ENCODE peak calls at places on chromosomes 11 and 22, in six cellular contexts. J is uterus, E is vagina, U is tibial nerve, W is gastrocnemius medialis, L is spleen. O is an unnamed sample. For H3K27me3, the result is how much of the 10 kb centered on the place peaks cover.

GRCh38 chr11:96741068-96741467 is 351.3 kb downstream of the JRKL start:
- DNase-seq in J (no peak), E (no peak), U (no peak), W (no peak), L (no peak), O (no peak)

GRCh38 chr11:35927730-35928129 is 16.1 kb upstream of the LDLRAD3 start:
- DNase-seq in J (peak), E (peak), U (peak), W (peak), L (peak), O (peak)

GRCh38 chr11:118791961-118792578 is 1.1 kb upstream of the DDX6 start:
- DNase-seq in J (no peak), E (no peak), U (no peak), W (peak), L (no peak), O (peak)

GRCh38 chr11:108666373-108666772 is 1.5 kb downstream of the DDX10 start:
- DNase-seq in J (no peak), E (no peak), U (no peak), W (no peak), L (no peak), O (no peak)

GRCh38 chr22:37762389-37762836 is 45.3 kb upstream of the GCAT start:
- DNase-seq in J (no peak), E (no peak), U (no peak), W (no peak), L (no peak), O (no peak)

GRCh38 chr11:125170001-125170405 is 5.5 kb downstream of the PKNOX2 start:
- DNase-seq in J (no peak), E (no peak), U (no peak), W (no peak), L (peak), O (peak)

GRCh38 chr11:12673601-12673923 is 659 bp upstream of the TEAD1 start:
- DNase-seq in J (no peak), E (no peak), U (no peak), W (no peak), L (no peak), O (no peak)

GRCh38 chr11:1152316-1153104 is 5.2 kb upstream of the MUC5AC start:
- DNase-seq in J (no peak), E (no peak), U (no peak), W (no peak), L (peak), O (no peak)

GRCh38 chr22:42793848-42794405 is 63.1 kb downstream of the ARFGAP3 start:
- DNase-seq in J (peak), E (no peak), U (no peak), W (no peak), L (peak), O (no peak)

GRCh38 chr11:88709567-88709966 is 356.2 kb downstream of the GRM5 start:
- DNase-seq in J (no peak), E (no peak), U (no peak), W (no peak), L (no peak), O (no peak)

GRCh38 chr11:11735586-11735985 is 106.2 kb upstream of the USP47 start:
- DNase-seq in J (no peak), E (no peak), U (no peak), W (no peak), L (no peak), O (no peak)

GRCh38 chr11:112477152-112477928 is 216.7 kb upstream of the PLET1 start:
- DNase-seq in J (no peak), E (no peak), U (no peak), W (no peak), L (no peak), O (no peak)

GRCh38 chr11:94876645-94877445 is 96.5 kb downstream of the CWC15 start:
- DNase-seq in J (peak), E (peak), U (peak), W (peak), L (no peak), O (peak)

GRCh38 chr11:78840623-78841022 is 266.0 kb upstream of the NARS2 start:
- DNase-seq in J (peak), E (no peak), U (no peak), W (no peak), L (no peak), O (no peak)

GRCh38 chr11:40160418-40160817 is 1299.0 kb downstream of the LRRC4C start:
- DNase-seq in J (no peak), E (no peak), U (no peak), W (no peak), L (no peak), O (no peak)

GRCh38 chr22:36481393-36482168 is at the start of gene TXN2:
- DNase-seq in J (peak), E (peak), U (peak), W (peak), L (peak), O (peak)
- TF ChIP-seq POLR2A in J (peak), E (peak), U (peak), W (peak), L (peak), O (peak)

GRCh38 chr11:117170210-117170609 is 8.3 kb upstream of the SIDT2 start:
- DNase-seq in J (no peak), E (no peak), U (no peak), W (no peak), L (no peak), O (no peak)
- H3K27ac ChIP-seq in J (peak), E (no peak), U (no peak), W (peak), L (no peak), O (no peak)

GRCh38 chr11:129375731-129376657 is at the start of gene BARX2:
- DNase-seq in J (no peak), E (no peak), U (no peak), W (no peak), L (no peak), O (peak)

GRCh38 chr11:129373489-129373953 is 2.1 kb upstream of the BARX2 start:
- DNase-seq in J (no peak), E (no peak), U (no peak), W (no peak), L (no peak), O (no peak)

GRCh38 chr11:129376658-129377341 is 1.2 kb downstream of the BARX2 start:
- DNase-seq in J (no peak), E (no peak), U (no peak), W (no peak), L (no peak), O (no peak)

GRCh38 chr11:129374081-129374992 is 1.3 kb upstream of the BARX2 start:
- DNase-seq in J (no peak), E (no peak), U (no peak), W (no peak), L (no peak), O (no peak)

GRCh38 chr11:129374993-129375721 is 491 bp upstream of the BARX2 start:
- DNase-seq in J (no peak), E (no peak), U (no peak), W (peak), L (no peak), O (peak)
- H3K27me3 ChIP-seq in J (under half), E (under half), U (under half), W (half or more), L (under half), O (under half)

GRCh38 chr11:33325456-33325855 is 68.3 kb downstream of the HIPK3 start:
- DNase-seq in J (no peak), E (no peak), U (no peak), W (no peak), L (no peak), O (no peak)
- TF ChIP-seq POLR2A in J (no peak), E (no peak), U (no peak), W (no peak), L (no peak), O (no peak)

GRCh38 chr22:20748082-20748481 is 25.8 kb upstream of the SERPIND1 start:
- DNase-seq in J (no peak), E (no peak), U (no peak), W (no peak), L (no peak), O (no peak)

GRCh38 chr22:20751185-20751851 is 22.6 kb upstream of the SERPIND1 start:
- DNase-seq in J (no peak), E (no peak), U (no peak), W (no peak), L (no peak), O (no peak)

GRCh38 chr22:20748820-20749428 is 25.0 kb upstream of the SERPIND1 start:
- DNase-seq in J (no peak), E (no peak), U (no peak), W (no peak), L (no peak), O (peak)

GRCh38 chr22:20750461-20751184 is 23.3 kb upstream of the SERPIND1 start:
- DNase-seq in J (peak), E (no peak), U (peak), W (peak), L (no peak), O (peak)

GRCh38 chr22:20749453-20749852 is 24.5 kb upstream of the SERPIND1 start:
- DNase-seq in J (no peak), E (no peak), U (no peak), W (no peak), L (no peak), O (no peak)
- H3K27ac ChIP-seq in J (no peak), E (no peak), U (no peak), W (no peak), L (peak), O (peak)

GRCh38 chr22:22215659-22216449 is 28.7 kb upstream of the VPREB1 start:
- DNase-seq in J (no peak), E (no peak), U (no peak), W (no peak), L (no peak), O (no peak)
- H3K27me3 ChIP-seq in J (under half), E (under half), U (under half), W (under half), L (under half), O (under half)

DNA sequence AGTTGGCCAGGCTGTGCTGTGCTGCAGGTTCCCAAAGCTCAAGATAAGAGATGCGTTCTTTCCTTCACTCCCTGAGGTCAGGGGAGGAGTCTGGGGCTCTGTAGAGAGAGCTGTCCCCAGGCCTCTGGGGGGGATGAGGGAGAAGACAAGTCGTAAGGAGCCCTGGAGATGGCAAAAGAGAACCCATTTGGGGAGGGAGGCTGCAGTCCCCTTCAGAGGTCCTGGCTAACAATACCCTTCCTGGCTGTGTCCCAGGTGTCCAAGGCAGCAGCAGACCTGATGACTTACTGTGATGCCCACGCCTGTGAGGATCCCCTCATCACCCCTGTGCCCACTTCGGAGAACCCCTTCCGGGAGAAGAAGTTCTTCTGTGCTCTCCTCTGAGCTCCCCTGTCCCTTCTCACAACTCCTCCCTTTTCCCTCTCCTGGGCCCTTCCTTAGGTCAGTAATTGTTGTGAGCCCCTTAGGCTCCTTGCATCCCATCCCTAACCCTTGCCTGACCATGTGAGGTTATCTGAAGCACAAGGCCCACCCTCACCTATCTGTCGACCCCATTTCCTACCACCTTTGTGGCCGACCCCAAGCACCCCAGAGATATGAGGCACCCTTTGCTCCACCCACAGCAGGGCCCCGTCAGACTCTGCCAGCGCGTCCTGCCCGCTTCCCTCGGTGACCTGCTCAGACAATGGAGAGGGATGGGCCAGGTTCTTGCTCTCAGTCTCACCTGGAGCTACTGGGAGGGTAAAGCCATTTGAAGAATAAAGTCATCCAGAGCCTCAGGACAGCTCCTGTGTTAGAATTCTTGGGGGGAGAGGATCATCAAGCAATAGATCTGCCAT is 1.2 kb downstream of the GNG3 start:
- DNase-seq in J (peak), E (no peak), U (no peak), W (no peak), L (peak), O (peak)
- TF ChIP-seq POLR2A in J (no peak), E (no peak), U (no peak), W (no peak), L (no peak), O (no peak)

GRCh38 chr22:41562461-41562860 is 1.7 kb downstream of the CSDC2 start:
- DNase-seq in J (no peak), E (no peak), U (no peak), W (no peak), L (no peak), O (no peak)
- H3K27ac ChIP-seq in J (peak), E (peak), U (no peak), W (peak), L (no peak), O (no peak)

DNA sequence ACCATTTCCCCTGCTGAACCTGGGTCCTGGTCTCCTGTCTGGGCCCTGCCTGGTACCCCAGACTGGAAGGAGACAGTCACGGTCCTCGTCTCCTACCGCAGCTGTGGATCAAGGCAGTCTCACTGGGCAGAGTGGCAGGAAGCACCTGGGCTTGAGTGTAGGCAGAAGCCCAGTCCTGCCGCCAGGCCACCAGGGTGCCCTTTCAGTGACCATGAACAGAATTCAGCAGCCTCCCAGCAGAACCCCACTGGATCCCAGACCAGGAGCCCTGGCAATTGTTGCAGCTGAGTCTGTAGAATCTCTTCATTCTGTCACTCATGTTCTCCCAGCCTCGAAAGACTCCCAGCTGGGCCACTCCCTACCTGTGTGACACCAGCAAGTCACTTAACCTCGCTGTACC is 25.5 kb upstream of the CREB3L1 start:
- DNase-seq in J (no peak), E (no peak), U (no peak), W (no peak), L (no peak), O (no peak)
- H3K27me3 ChIP-seq in J (under half), E (under half), U (under half), W (under half), L (under half), O (under half)

O was measured in thyroid gland.